ENCODE peak calls at places on chromosomes 11 and 22, in four cellular contexts. M is AG08396; H is AG20443; R is stimulated activated CD8-positive, alpha-beta memory T cell treated with anti-CD3 and anti-CD28 coated beads, Interleukin-15, amount 100 ng/mL, for 1 hour. I is an unnamed sample.

GRCh38 chr11:705646-706438 is at the start of gene EPS8L2:
- DNase-seq in H (no peak), R (no peak), M (no peak), I (peak)

GRCh38 chr22:22767876-22768602 is 119.6 kb upstream of the IGLL5 start:
- DNase-seq in M (no peak), H (no peak), R (no peak), I (no peak)

GRCh38 chr11:95599959-95600586 is 189.5 kb downstream of the FAM76B start:
- DNase-seq in M (no peak), R (no peak), H (no peak), I (no peak)

GRCh38 chr11:107921997-107922396 is 6.3 kb upstream of the RAB39A start:
- DNase-seq in R (no peak), M (no peak), H (no peak), I (no peak)

GRCh38 chr11:83392556-83392955 is 106.4 kb upstream of the CCDC90B start:
- DNase-seq in R (no peak), M (no peak), H (no peak), I (no peak)

GRCh38 chr11:61541568-61541967 is 33.0 kb downstream of the LRRC10B start:
- DNase-seq in R (no peak), M (peak), H (peak), I (peak)

GRCh38 chr11:68275721-68276488 is 4.1 kb upstream of the C11orf24 start:
- DNase-seq in R (no peak), M (no peak), H (no peak), I (no peak)

GRCh38 chr11:61963282-61964057 is 4.0 kb downstream of the FTH1 start:
- DNase-seq in H (no peak), R (no peak), M (no peak), I (peak)

GRCh38 chr22:30204742-30205111 is 41.8 kb downstream of the LIF start:
- DNase-seq in R (no peak), H (peak), M (no peak), I (peak)

GRCh38 chr11:117786099-117786870 is 10.7 kb downstream of the DSCAML1 start:
- DNase-seq in H (no peak), R (no peak), M (no peak), I (no peak)

I was measured in GM03348.